ENCODE peak calls at places on chromosomes 1 and 21, in four cellular contexts. X is DND-41; F is IMR-90; S is CD4-positive, CD25-positive, alpha-beta regulatory T cell. I is an unnamed sample.

GRCh38 chr1:33441088-33441745 is 10.3 kb upstream of the PHC2 start:
- DNase-seq in X (no peak), S (no peak), F (no peak), I (no peak)

GRCh38 chr1:243549108-243549507 is 293.3 kb downstream of the SDCCAG8 start:
- DNase-seq in S (no peak), X (no peak), F (peak; percentile 80), I (no peak)

GRCh38 chr1:155177192-155177917 is 3.7 kb downstream of the TRIM46 start:
- DNase-seq in X (no peak), F (no peak), S (no peak), I (no peak)

GRCh38 chr1:193763313-193763712 is 576.9 kb upstream of the B3GALT2 start:
- DNase-seq in F (peak; percentile 27), S (no peak), X (no peak), I (no peak)

GRCh38 chr1:5590717-5591116 is 401.5 kb downstream of the NPHP4 start:
- DNase-seq in F (no peak), X (no peak), S (no peak), I (no peak)

GRCh38 chr1:9296850-9297249 is 4.2 kb downstream of the SPSB1 start:
- DNase-seq in F (no peak), S (no peak), X (no peak), I (no peak)

GRCh38 chr1:63718464-63719075 is 55.2 kb upstream of the ROR1 start:
- DNase-seq in X (no peak), F (no peak), S (no peak), I (no peak)

GRCh38 chr21:21612446-21612845 is 614.2 kb downstream of the NCAM2 start:
- DNase-seq in S (no peak), F (peak; percentile 92), X (no peak), I (no peak)

GRCh38 chr1:32182060-32182459 is 2.6 kb downstream of the TXLNA start:
- DNase-seq in S (no peak), F (peak; percentile 31), X (no peak), I (no peak)
- H3K36me3 ChIP-seq in S (peaks cover 30% of the 10 kb centered on the region), F (peaks cover 38% of the 10 kb centered on the region), X (peaks cover 61% of the 10 kb centered on the region), I (peaks cover 22% of the 10 kb centered on the region)

GRCh38 chr1:201678264-201679101 is 139.6 kb downstream of the NAV1 start:
- DNase-seq in S (no peak), X (no peak), F (peak; percentile 49), I (no peak)
- H3K27ac ChIP-seq in S (no peak overlapping the region), X (no peak overlapping the region), F (no peak overlapping the region), I (no peak overlapping the region)

DNA sequence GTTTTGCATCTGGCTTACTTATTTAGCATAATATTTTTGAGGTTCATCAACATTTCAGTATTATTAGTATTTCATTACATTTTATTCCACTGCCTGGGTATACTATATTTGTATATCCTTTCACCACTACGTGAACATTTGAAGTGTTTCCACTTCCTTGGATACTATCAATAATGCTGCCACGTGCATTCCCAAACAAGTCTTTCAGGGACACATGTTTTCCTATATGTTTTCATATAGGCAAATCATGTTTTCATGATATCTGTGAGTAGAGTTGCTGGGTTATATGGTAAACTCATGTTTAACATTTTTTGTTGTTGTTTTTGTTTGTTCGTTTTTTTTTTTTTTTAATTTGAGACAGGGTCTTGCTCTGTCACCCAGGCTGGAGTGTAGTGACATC is 380.1 kb downstream of the OMA1 start:
- DNase-seq in X (no peak), F (no peak), S (no peak), I (no peak)
- H3K36me3 ChIP-seq in X (no peaks in the 10 kb centered on the region), F (no peaks in the 10 kb centered on the region), S (no peaks in the 10 kb centered on the region), I (no peaks in the 10 kb centered on the region)

DNA sequence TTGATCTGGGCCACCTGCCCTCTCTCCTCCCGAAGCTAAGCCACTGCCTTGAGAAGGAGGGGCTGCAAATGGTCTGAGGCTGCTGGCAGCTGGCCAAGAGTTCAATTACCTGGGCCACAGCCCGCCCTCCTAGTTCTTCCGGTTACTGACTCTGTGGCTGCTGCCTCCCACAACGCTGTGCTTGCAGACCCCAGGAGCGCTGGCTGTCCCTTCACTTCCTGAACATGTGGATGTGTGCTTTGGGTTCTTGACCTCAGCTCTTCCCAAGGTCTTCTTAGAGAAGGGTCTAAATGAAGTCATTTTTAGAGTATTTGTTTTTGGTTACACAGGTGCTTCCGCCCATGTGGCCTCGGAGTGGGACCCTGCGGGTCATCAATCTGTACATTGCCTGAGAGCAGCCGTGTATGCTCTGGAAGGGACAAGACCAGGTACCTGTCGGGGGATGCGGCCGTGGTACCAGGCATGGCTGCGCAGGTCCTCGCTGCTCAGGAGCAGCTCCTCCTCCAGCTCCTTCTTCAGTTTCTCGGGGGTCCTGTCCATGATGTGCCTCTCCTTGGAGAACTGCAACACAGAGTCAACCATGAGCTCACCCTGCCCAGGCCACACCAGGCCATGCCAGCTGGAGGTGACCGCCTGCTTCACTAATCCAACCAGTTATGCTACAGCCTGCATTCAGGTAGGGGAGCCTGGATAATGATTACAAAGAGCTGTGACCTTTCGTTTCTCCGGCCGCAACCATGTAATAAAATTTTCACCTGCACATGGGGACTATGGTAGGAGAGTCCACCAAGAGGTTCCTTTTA is 89.6 kb downstream of the BCAR3 start:
- DNase-seq in X (peak; percentile 71), S (no peak), F (no peak), I (no peak)
- H3K27ac ChIP-seq in X (no peak overlapping the region), S (no peak overlapping the region), F (no peak overlapping the region), I (no peak overlapping the region)

GRCh38 chr1:109631513-109632260 is 12.1 kb downstream of the AMPD2 start:
- DNase-seq in S (no peak), F (no peak), X (no peak), I (no peak)
- H3K36me3 ChIP-seq in S (peaks cover 41% of the 10 kb centered on the region), F (peaks cover 58% of the 10 kb centered on the region), X (peaks cover 52% of the 10 kb centered on the region), I (peaks cover 41% of the 10 kb centered on the region)

DNA sequence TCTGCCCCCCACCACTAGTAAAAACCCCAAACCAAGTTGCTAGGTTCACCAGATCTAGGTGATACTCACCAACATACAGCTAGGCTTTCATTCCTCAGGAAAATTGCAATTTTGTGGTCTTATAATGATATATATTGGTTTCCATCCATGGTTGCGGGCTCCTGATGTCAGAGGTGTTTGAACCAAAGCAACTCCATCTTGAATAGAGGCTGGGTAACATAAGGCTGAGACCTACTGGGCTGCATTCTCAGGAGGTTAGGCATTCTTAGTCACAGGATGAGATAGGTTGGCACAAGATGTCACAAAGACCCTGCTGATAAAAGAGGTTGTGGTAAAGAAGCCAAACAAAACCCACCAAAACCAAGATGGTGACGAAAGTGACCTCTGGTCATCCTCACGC is 30.6 kb downstream of the SERBP1 start:
- DNase-seq in F (no peak), S (no peak), X (no peak), I (no peak)
- H3K27ac ChIP-seq in F (no peak overlapping the region), S (no peak overlapping the region), X (no peak overlapping the region), I (no peak overlapping the region)

I was measured in CD4-positive, alpha-beta memory T cell.